ENCODE peak calls at places on chromosomes 3 and 15, in nine cellular contexts. One of them, this sample, is unnamed.

GRCh38 chr3:16673530-16673929 is 68.3 kb upstream of the DAZL start:
- DNase-seq in kidney tubule cell: no peak
- DNase-seq in memory B cell: no peak
- DNase-seq in left ventricle myocardium superior: no peak
- DNase-seq in stimulated activated CD4-positive, alpha-beta T cell treated with anti-CD3 and anti-CD28 coated beads, Interleukin-2, amount 100 ng/mL, for 48 hours: no peak
- DNase-seq in glomerular endothelial cell: no peak
- DNase-seq in NCI-H2081: no peak
- DNase-seq in choroid plexus epithelial cell: no peak
- DNase-seq in retina: no peak
- DNase-seq in this sample: no peak

GRCh38 chr15:88704791-88705768 is 66.3 kb downstream of the ISG20 start:
- DNase-seq in left ventricle myocardium superior: peak; percentile 51
- DNase-seq in kidney tubule cell: no peak
- DNase-seq in NCI-H2081: no peak
- DNase-seq in choroid plexus epithelial cell: peak; percentile 5
- DNase-seq in stimulated activated CD4-positive, alpha-beta T cell treated with anti-CD3 and anti-CD28 coated beads, Interleukin-2, amount 100 ng/mL, for 48 hours: no peak
- DNase-seq in glomerular endothelial cell: no peak
- DNase-seq in retina: peak; percentile 67
- DNase-seq in memory B cell: no peak
- DNase-seq in this sample: no peak

GRCh38 chr15:88454867-88455810 is 12.0 kb downstream of the MRPL46 start:
- DNase-seq in stimulated activated CD4-positive, alpha-beta T cell treated with anti-CD3 and anti-CD28 coated beads, Interleukin-2, amount 100 ng/mL, for 48 hours: peak; percentile 18
- DNase-seq in kidney tubule cell: peak; percentile 75
- DNase-seq in choroid plexus epithelial cell: peak; percentile 84
- DNase-seq in left ventricle myocardium superior: peak; percentile 54
- DNase-seq in memory B cell: peak; percentile 14
- DNase-seq in retina: peak; percentile 83
- DNase-seq in NCI-H2081: peak; percentile 70
- DNase-seq in glomerular endothelial cell: no peak
- DNase-seq in this sample: no peak

GRCh38 chr3:37453393-37454391 is 279.3 kb upstream of the LRRFIP2 start:
- DNase-seq in stimulated activated CD4-positive, alpha-beta T cell treated with anti-CD3 and anti-CD28 coated beads, Interleukin-2, amount 100 ng/mL, for 48 hours: no peak
- DNase-seq in NCI-H2081: no peak
- DNase-seq in left ventricle myocardium superior: peak; percentile 87
- DNase-seq in retina: peak; percentile 85
- DNase-seq in choroid plexus epithelial cell: peak; percentile 26
- DNase-seq in memory B cell: no peak
- DNase-seq in kidney tubule cell: no peak
- DNase-seq in glomerular endothelial cell: no peak
- DNase-seq in this sample: no peak

GRCh38 chr3:99248913-99249312 is 347.4 kb upstream of the DCBLD2 start:
- DNase-seq in NCI-H2081: no peak
- DNase-seq in left ventricle myocardium superior: no peak
- DNase-seq in glomerular endothelial cell: no peak
- DNase-seq in memory B cell: no peak
- DNase-seq in kidney tubule cell: no peak
- DNase-seq in retina: no peak
- DNase-seq in stimulated activated CD4-positive, alpha-beta T cell treated with anti-CD3 and anti-CD28 coated beads, Interleukin-2, amount 100 ng/mL, for 48 hours: no peak
- DNase-seq in choroid plexus epithelial cell: peak; percentile 29
- DNase-seq in this sample: no peak

GRCh38 chr3:186414735-186415419 is 52.8 kb upstream of the DGKG start:
- DNase-seq in memory B cell: no peak
- DNase-seq in left ventricle myocardium superior: no peak
- DNase-seq in stimulated activated CD4-positive, alpha-beta T cell treated with anti-CD3 and anti-CD28 coated beads, Interleukin-2, amount 100 ng/mL, for 48 hours: no peak
- DNase-seq in retina: no peak
- DNase-seq in NCI-H2081: no peak
- DNase-seq in kidney tubule cell: peak; percentile 81
- DNase-seq in choroid plexus epithelial cell: peak; percentile 50
- DNase-seq in glomerular endothelial cell: no peak
- DNase-seq in this sample: no peak

GRCh38 chr15:82647835-82648256 is 683 bp upstream of the CPEB1 start:
- DNase-seq in left ventricle myocardium superior: no peak
- DNase-seq in choroid plexus epithelial cell: no peak
- DNase-seq in glomerular endothelial cell: no peak
- DNase-seq in retina: peak; percentile 62
- DNase-seq in stimulated activated CD4-positive, alpha-beta T cell treated with anti-CD3 and anti-CD28 coated beads, Interleukin-2, amount 100 ng/mL, for 48 hours: peak; percentile 4
- DNase-seq in memory B cell: no peak
- DNase-seq in kidney tubule cell: peak; percentile 15
- DNase-seq in NCI-H2081: no peak
- DNase-seq in this sample: no peak

GRCh38 chr3:172448661-172449467 is 608 bp upstream of the GHSR start:
- DNase-seq in choroid plexus epithelial cell: no peak
- DNase-seq in NCI-H2081: no peak
- DNase-seq in stimulated activated CD4-positive, alpha-beta T cell treated with anti-CD3 and anti-CD28 coated beads, Interleukin-2, amount 100 ng/mL, for 48 hours: no peak
- DNase-seq in left ventricle myocardium superior: no peak
- DNase-seq in retina: peak; percentile 60
- DNase-seq in memory B cell: no peak
- DNase-seq in glomerular endothelial cell: no peak
- DNase-seq in kidney tubule cell: no peak
- DNase-seq in this sample: no peak

GRCh38 chr3:31213869-31214486 is 318.7 kb upstream of the STT3B start:
- DNase-seq in left ventricle myocardium superior: no peak
- DNase-seq in NCI-H2081: no peak
- DNase-seq in retina: no peak
- DNase-seq in glomerular endothelial cell: no peak
- DNase-seq in choroid plexus epithelial cell: no peak
- DNase-seq in stimulated activated CD4-positive, alpha-beta T cell treated with anti-CD3 and anti-CD28 coated beads, Interleukin-2, amount 100 ng/mL, for 48 hours: no peak
- DNase-seq in kidney tubule cell: no peak
- DNase-seq in memory B cell: no peak
- DNase-seq in this sample: no peak

GRCh38 chr3:197809356-197810020 is 18.4 kb downstream of the LRCH3 start:
- DNase-seq in choroid plexus epithelial cell: peak; percentile 73
- DNase-seq in memory B cell: no peak
- DNase-seq in left ventricle myocardium superior: no peak
- DNase-seq in stimulated activated CD4-positive, alpha-beta T cell treated with anti-CD3 and anti-CD28 coated beads, Interleukin-2, amount 100 ng/mL, for 48 hours: no peak
- DNase-seq in kidney tubule cell: peak; percentile 36
- DNase-seq in glomerular endothelial cell: no peak
- DNase-seq in NCI-H2081: no peak
- DNase-seq in retina: no peak
- DNase-seq in this sample: no peak

GRCh38 chr3:48344867-48345507 is 11.5 kb upstream of the SPINK8 start:
- DNase-seq in kidney tubule cell: no peak
- DNase-seq in retina: no peak
- DNase-seq in memory B cell: no peak
- DNase-seq in glomerular endothelial cell: no peak
- DNase-seq in stimulated activated CD4-positive, alpha-beta T cell treated with anti-CD3 and anti-CD28 coated beads, Interleukin-2, amount 100 ng/mL, for 48 hours: no peak
- DNase-seq in NCI-H2081: no peak
- DNase-seq in choroid plexus epithelial cell: no peak
- DNase-seq in left ventricle myocardium superior: no peak
- DNase-seq in this sample: no peak

GRCh38 chr3:33331414-33331813 is 54.2 kb downstream of the FBXL2 start:
- DNase-seq in retina: no peak
- DNase-seq in NCI-H2081: no peak
- DNase-seq in kidney tubule cell: peak; percentile 18
- DNase-seq in stimulated activated CD4-positive, alpha-beta T cell treated with anti-CD3 and anti-CD28 coated beads, Interleukin-2, amount 100 ng/mL, for 48 hours: no peak
- DNase-seq in left ventricle myocardium superior: no peak
- DNase-seq in choroid plexus epithelial cell: peak; percentile 33
- DNase-seq in glomerular endothelial cell: no peak
- DNase-seq in memory B cell: no peak
- DNase-seq in this sample: no peak

GRCh38 chr3:33911525-33912322 is 113.3 kb downstream of the PDCD6IP start:
- DNase-seq in left ventricle myocardium superior: no peak
- DNase-seq in choroid plexus epithelial cell: peak; percentile 78
- DNase-seq in NCI-H2081: no peak
- DNase-seq in memory B cell: no peak
- DNase-seq in kidney tubule cell: peak; percentile 88
- DNase-seq in stimulated activated CD4-positive, alpha-beta T cell treated with anti-CD3 and anti-CD28 coated beads, Interleukin-2, amount 100 ng/mL, for 48 hours: no peak
- DNase-seq in glomerular endothelial cell: no peak
- DNase-seq in retina: no peak
- DNase-seq in this sample: no peak

This sample was measured in stimulated activated naive B cell treated with anti-CD40 and anti-IgM and Interleukin-4, amounts not matched to agents 10 μg/mL and 1 μg/mL and 100 μg/mL, for 72 hours.